ENCODE peak calls at places on chromosomes 12 and 14, in nine cellular contexts. D, I, E, P, T, K, Q, B and Y are unnamed samples.

GRCh38 chr14:101087614-101088394 is 184.3 kb upstream of the RTL1 start:
- DNase-seq in D (peak), I (no peak), E (no peak), P (no peak), T (no peak), K (no peak), Q (no peak), B (peak), Y (no peak)

GRCh38 chr14:52071675-52072074 is 2.8 kb upstream of the NID2 start:
- DNase-seq in D (no peak), I (no peak), E (peak), P (no peak), T (no peak), K (peak), Q (no peak), B (no peak), Y (no peak)

GRCh38 chr14:102957222-102957621 is 34.8 kb downstream of the AMN start:
- DNase-seq in D (no peak), I (no peak), E (peak), P (no peak), T (no peak), K (no peak), Q (no peak), B (no peak), Y (no peak)

GRCh38 chr14:25132094-25132493 is 82.1 kb upstream of the STXBP6 start:
- DNase-seq in D (no peak), I (no peak), E (no peak), P (no peak), T (no peak), K (no peak), Q (no peak), B (no peak), Y (no peak)

GRCh38 chr12:66103011-66103913 is 27.3 kb downstream of the LLPH start:
- DNase-seq in D (no peak), I (no peak), E (peak), P (no peak), T (peak), K (no peak), Q (no peak), B (peak), Y (no peak)

GRCh38 chr12:102093319-102093718 is 26.6 kb downstream of the NUP37 start:
- DNase-seq in D (no peak), I (no peak), E (peak), P (no peak), T (no peak), K (peak), Q (no peak), B (no peak), Y (no peak)

GRCh38 chr12:13981296-13981962 is at the start of gene GRIN2B:
- DNase-seq in D (no peak), I (no peak), E (no peak), P (peak), T (no peak), K (no peak), Q (peak), B (peak), Y (peak)

GRCh38 chr12:22627351-22627750 is 2.4 kb downstream of the ETNK1 start:
- DNase-seq in D (no peak), I (no peak), E (no peak), P (no peak), T (no peak), K (no peak), Q (no peak), B (no peak), Y (no peak)

GRCh38 chr14:69263771-69264170 is 3.8 kb downstream of the GALNT16 start:
- DNase-seq in D (no peak), I (no peak), E (no peak), P (no peak), T (no peak), K (no peak), Q (no peak), B (no peak), Y (no peak)

GRCh38 chr14:80585506-80585835 is 356.1 kb downstream of the CEP128 start:
- DNase-seq in D (no peak), I (no peak), E (no peak), P (no peak), T (no peak), K (peak), Q (no peak), B (no peak), Y (no peak)

GRCh38 chr12:95412826-95413311 is 61.1 kb upstream of the METAP2 start:
- DNase-seq in D (no peak), I (no peak), E (peak), P (peak), T (no peak), K (peak), Q (no peak), B (no peak), Y (no peak)

GRCh38 chr14:76922599-76922998 is 96.4 kb downstream of the LRRC74A start:
- DNase-seq in D (no peak), I (no peak), E (peak), P (no peak), T (no peak), K (peak), Q (no peak), B (no peak), Y (no peak)

GRCh38 chr12:31005944-31006361 is 67.7 kb upstream of the DDX11 start:
- DNase-seq in D (no peak), I (no peak), E (peak), P (peak), T (peak), K (peak), Q (no peak), B (peak), Y (no peak)

DNA sequence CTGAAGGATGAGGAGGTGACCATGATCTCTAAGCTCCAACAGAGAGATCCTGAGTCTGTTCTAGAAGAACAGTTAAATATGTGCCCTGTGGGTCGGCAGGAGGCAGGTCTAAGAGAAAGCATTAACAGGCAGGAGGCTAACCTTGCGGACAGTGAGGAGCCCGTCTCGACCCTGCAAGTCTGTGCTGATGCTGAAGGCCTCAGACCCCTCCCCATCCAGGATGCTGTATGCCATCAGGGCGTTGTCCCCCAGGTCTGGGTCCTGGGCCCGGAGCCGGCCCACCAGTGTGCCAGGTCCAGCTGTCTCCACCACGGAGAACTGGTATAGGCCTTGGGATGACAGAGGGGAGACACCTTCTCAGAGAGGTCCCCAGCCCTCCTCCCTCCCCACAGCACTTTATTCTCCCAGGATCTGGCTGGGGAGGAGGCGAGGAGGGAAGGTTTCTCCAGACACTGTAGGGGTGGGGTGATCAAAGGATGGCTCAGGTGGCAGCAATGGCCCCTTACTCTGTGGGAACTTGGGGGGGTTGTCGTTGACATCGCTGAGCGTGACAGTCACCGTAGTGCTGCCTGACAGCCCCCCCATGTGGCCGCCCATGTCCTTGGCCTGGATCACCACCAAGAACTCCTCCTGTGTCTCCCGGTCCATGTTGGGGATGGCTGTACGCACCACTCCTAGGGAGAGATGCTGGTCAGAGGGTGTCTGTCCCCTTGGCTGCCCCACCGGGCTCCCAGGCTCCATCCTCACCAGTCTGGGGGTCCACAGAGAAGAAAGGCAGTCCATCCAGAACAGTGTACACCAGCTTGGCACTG is 3.1 kb downstream of the CDH24 start:
- DNase-seq in D (no peak), I (no peak), E (no peak), P (no peak), T (no peak), K (no peak), Q (no peak), B (peak), Y (peak)
- TF ChIP-seq CTCF in D (no peak), I (peak), E (peak), P (no peak), T (no peak), K (peak), Q (peak), B (no peak), Y (peak)

DNA sequence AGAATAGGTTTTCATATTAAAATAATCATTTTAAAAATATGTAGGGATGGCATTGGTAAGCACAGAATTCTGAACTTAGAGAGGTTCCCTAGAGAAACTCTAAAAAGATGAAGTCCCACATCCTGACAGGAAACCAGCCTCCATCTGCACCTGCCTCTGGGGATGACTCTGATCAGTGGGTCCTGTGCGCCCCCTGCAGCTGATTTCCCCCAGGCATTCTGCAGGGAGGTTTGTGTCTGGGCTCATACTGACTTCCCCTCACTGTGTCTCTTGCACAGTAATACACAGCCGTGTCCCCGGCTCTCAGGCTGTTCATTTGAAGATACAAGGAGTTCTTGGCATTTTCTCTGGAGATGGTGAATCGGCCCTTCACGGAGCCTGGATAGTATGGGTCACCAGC is 602.9 kb downstream of the TMEM121 start:
- DNase-seq in D (no peak), I (no peak), E (no peak), P (no peak), T (no peak), K (no peak), Q (no peak), B (no peak), Y (no peak)
- TF ChIP-seq CTCF in D (no peak), I (peak), E (no peak), P (no peak), T (no peak), K (no peak), Q (no peak), B (no peak), Y (no peak)

GRCh38 chr12:64181504-64182291 is 40.4 kb downstream of the KICS2 start:
- DNase-seq in D (peak), I (peak), E (peak), P (peak), T (peak), K (peak), Q (peak), B (peak), Y (peak)
- TF ChIP-seq CTCF in D (peak), I (peak), E (peak), P (peak), T (peak), K (peak), Q (peak), B (no peak), Y (no peak)

GRCh38 chr14:47040490-47040889 is 388.9 kb upstream of the RPL10L start:
- DNase-seq in D (no peak), I (peak), E (no peak), P (peak), T (peak), K (no peak), Q (no peak), B (no peak), Y (peak)
- TF ChIP-seq CTCF in D (no peak), I (peak), E (no peak), P (peak), T (no peak), K (no peak), Q (peak), B (no peak), Y (no peak)

GRCh38 chr14:61187642-61187905 is 93.6 kb downstream of the TMEM30B start:
- DNase-seq in D (no peak), I (no peak), E (no peak), P (no peak), T (no peak), K (no peak), Q (no peak), B (no peak), Y (no peak)

GRCh38 chr14:61190341-61190740 is 90.8 kb downstream of the TMEM30B start:
- DNase-seq in D (no peak), I (no peak), E (peak), P (no peak), T (no peak), K (no peak), Q (no peak), B (no peak), Y (no peak)

GRCh38 chr14:61186793-61187641 is 94.1 kb downstream of the TMEM30B start:
- DNase-seq in D (no peak), I (no peak), E (no peak), P (no peak), T (no peak), K (no peak), Q (no peak), B (no peak), Y (peak)

GRCh38 chr14:61188196-61188595 is 92.9 kb downstream of the TMEM30B start:
- DNase-seq in D (peak), I (no peak), E (no peak), P (no peak), T (no peak), K (peak), Q (no peak), B (peak), Y (no peak)

GRCh38 chr14:61188936-61189808 is 92.0 kb downstream of the TMEM30B start:
- DNase-seq in D (peak), I (peak), E (peak), P (no peak), T (peak), K (peak), Q (peak), B (peak), Y (peak)
- TF ChIP-seq CTCF in D (peak), I (peak), E (peak), P (peak), T (peak), K (peak), Q (peak), B (no peak), Y (no peak)

GRCh38 chr12:111156304-111156703 is 212.6 kb downstream of the PHETA1 start:
- DNase-seq in D (no peak), I (no peak), E (no peak), P (no peak), T (no peak), K (no peak), Q (no peak), B (no peak), Y (no peak)
- TF ChIP-seq CTCF in D (no peak), I (no peak), E (no peak), P (no peak), T (no peak), K (no peak), Q (no peak), B (no peak), Y (no peak)

GRCh38 chr14:73723799-73724621 is 9.8 kb upstream of the PNMA1 start:
- DNase-seq in D (peak), I (no peak), E (peak), P (peak), T (peak), K (peak), Q (no peak), B (no peak), Y (no peak)
- TF ChIP-seq CTCF in D (peak), I (no peak), E (peak), P (peak), T (no peak), K (no peak), Q (no peak), B (no peak), Y (no peak)